ENCODE peak calls at places on chromosomes 3 and 15, in five cellular contexts. One of them, this sample, is unnamed.
A peak's percentile ranks its signal among the peaks of the same experiment; 100 is the strongest.

GRCh38 chr3:55487376-55488241 is 503 bp upstream of the WNT5A start:
- DNase-seq in stimulated activated CD8-positive, alpha-beta memory T cell treated with anti-CD3 and anti-CD28 coated beads, Interleukin-2, amount 100 ng/mL, for 48 hours: no peak
- DNase-seq in memory B cell: no peak
- DNase-seq in HFF-Myc: no peak
- DNase-seq in HT1080: peak; percentile 53
- DNase-seq in this sample: no peak

GRCh38 chr15:55742927-55743614 is at the start of gene PRTG:
- DNase-seq in memory B cell: no peak
- DNase-seq in HT1080: peak; percentile 55
- DNase-seq in stimulated activated CD8-positive, alpha-beta memory T cell treated with anti-CD3 and anti-CD28 coated beads, Interleukin-2, amount 100 ng/mL, for 48 hours: no peak
- DNase-seq in HFF-Myc: no peak
- DNase-seq in this sample: no peak

GRCh38 chr3:55402886-55403605 is 84.1 kb downstream of the WNT5A start:
- DNase-seq in memory B cell: no peak
- DNase-seq in HT1080: peak; percentile 46
- DNase-seq in HFF-Myc: no peak
- DNase-seq in stimulated activated CD8-positive, alpha-beta memory T cell treated with anti-CD3 and anti-CD28 coated beads, Interleukin-2, amount 100 ng/mL, for 48 hours: no peak
- DNase-seq in this sample: no peak

GRCh38 chr3:146464005-146464595 is 5.3 kb downstream of the PLSCR2 start:
- DNase-seq in stimulated activated CD8-positive, alpha-beta memory T cell treated with anti-CD3 and anti-CD28 coated beads, Interleukin-2, amount 100 ng/mL, for 48 hours: no peak
- DNase-seq in HFF-Myc: no peak
- DNase-seq in HT1080: peak; percentile 59
- DNase-seq in memory B cell: no peak
- DNase-seq in this sample: no peak

GRCh38 chr15:57460208-57460816 is 84.0 kb downstream of the CGNL1 start:
- DNase-seq in memory B cell: no peak
- DNase-seq in HFF-Myc: no peak
- DNase-seq in HT1080: no peak
- DNase-seq in stimulated activated CD8-positive, alpha-beta memory T cell treated with anti-CD3 and anti-CD28 coated beads, Interleukin-2, amount 100 ng/mL, for 48 hours: no peak
- DNase-seq in this sample: no peak

GRCh38 chr15:73325191-73325980 is 43.4 kb downstream of the HCN4 start:
- DNase-seq in HFF-Myc: no peak
- DNase-seq in memory B cell: no peak
- DNase-seq in HT1080: peak; percentile 25
- DNase-seq in stimulated activated CD8-positive, alpha-beta memory T cell treated with anti-CD3 and anti-CD28 coated beads, Interleukin-2, amount 100 ng/mL, for 48 hours: no peak
- DNase-seq in this sample: no peak

GRCh38 chr3:170792511-170792910 is 77.5 kb downstream of the RPL22L1 start:
- DNase-seq in memory B cell: no peak
- DNase-seq in HFF-Myc: no peak
- DNase-seq in stimulated activated CD8-positive, alpha-beta memory T cell treated with anti-CD3 and anti-CD28 coated beads, Interleukin-2, amount 100 ng/mL, for 48 hours: no peak
- DNase-seq in HT1080: no peak
- DNase-seq in this sample: no peak

GRCh38 chr3:40782086-40782721 is 257.4 kb downstream of the ZNF621 start:
- DNase-seq in memory B cell: no peak
- DNase-seq in HFF-Myc: no peak
- DNase-seq in HT1080: peak; percentile 41
- DNase-seq in stimulated activated CD8-positive, alpha-beta memory T cell treated with anti-CD3 and anti-CD28 coated beads, Interleukin-2, amount 100 ng/mL, for 48 hours: no peak
- DNase-seq in this sample: no peak

GRCh38 chr3:131711114-131711786 is 208.5 kb upstream of the MRPL3 start:
- DNase-seq in memory B cell: no peak
- DNase-seq in stimulated activated CD8-positive, alpha-beta memory T cell treated with anti-CD3 and anti-CD28 coated beads, Interleukin-2, amount 100 ng/mL, for 48 hours: no peak
- DNase-seq in HFF-Myc: no peak
- DNase-seq in HT1080: no peak
- DNase-seq in this sample: no peak

GRCh38 chr3:101999177-101999778 is 150.0 kb downstream of the NFKBIZ start:
- DNase-seq in stimulated activated CD8-positive, alpha-beta memory T cell treated with anti-CD3 and anti-CD28 coated beads, Interleukin-2, amount 100 ng/mL, for 48 hours: no peak
- DNase-seq in memory B cell: no peak
- DNase-seq in HFF-Myc: no peak
- DNase-seq in HT1080: no peak
- DNase-seq in this sample: no peak

GRCh38 chr3:64687381-64687780 is 419 bp downstream of the ADAMTS9 start:
- DNase-seq in HT1080: no peak
- DNase-seq in stimulated activated CD8-positive, alpha-beta memory T cell treated with anti-CD3 and anti-CD28 coated beads, Interleukin-2, amount 100 ng/mL, for 48 hours: no peak
- DNase-seq in HFF-Myc: no peak
- DNase-seq in memory B cell: no peak
- DNase-seq in this sample: no peak

GRCh38 chr3:135982404-135982761 is 16.9 kb downstream of the PPP2R3A start:
- DNase-seq in memory B cell: no peak
- DNase-seq in stimulated activated CD8-positive, alpha-beta memory T cell treated with anti-CD3 and anti-CD28 coated beads, Interleukin-2, amount 100 ng/mL, for 48 hours: no peak
- DNase-seq in HFF-Myc: no peak
- DNase-seq in HT1080: peak; percentile 72
- DNase-seq in this sample: no peak